ENCODE peak calls at places on chromosomes 4 and X, in six cellular contexts. R is prostate gland, O is BJ, W is heart left ventricle, A is left lung, E is body of pancreas. J is an unnamed sample. For H3K27me3, the result is how much of the 10 kb centered on the place peaks cover.

GRCh38 chr4:41632481-41633073 is 94.6 kb downstream of the LIMCH1 start:
- DNase-seq in E (no peak), R (no peak), A (no peak), W (no peak), O (no peak), J (no peak)

GRCh38 chr4:87122252-87122651 is 98.2 kb downstream of the KLHL8 start:
- DNase-seq in A (peak), O (no peak), R (peak), E (no peak), W (peak), J (no peak)

GRCh38 chr4:174134361-174134760 is 149.1 kb downstream of the FBXO8 start:
- DNase-seq in A (no peak), O (no peak), R (no peak), W (no peak), E (no peak), J (no peak)

GRCh38 chr4:11748169-11748872 is 319.6 kb upstream of the HS3ST1 start:
- DNase-seq in W (no peak), O (peak), A (no peak), E (no peak), R (no peak), J (no peak)

GRCh38 chrX:283115-283845 is 2.1 kb downstream of the PLCXD1 start:
- DNase-seq in E (peak), O (no peak), R (peak), A (peak), W (peak), J (peak)

GRCh38 chr4:121574618-121575017 is 122.2 kb downstream of the ANXA5 start:
- DNase-seq in O (no peak), R (no peak), E (no peak), W (no peak), A (no peak), J (no peak)

GRCh38 chr4:167831853-167832252 is 260.5 kb upstream of the ANXA10 start:
- DNase-seq in E (no peak), O (no peak), R (no peak), A (no peak), W (no peak), J (no peak)

GRCh38 chr4:53804719-53805118 is 213.4 kb upstream of the LNX1 start:
- DNase-seq in W (no peak), R (peak), E (peak), O (no peak), A (peak), J (peak)

GRCh38 chr4:73223258-73223651 is 35.3 kb downstream of the ANKRD17 start:
- DNase-seq in W (no peak), R (no peak), A (no peak), E (no peak), O (no peak), J (no peak)

GRCh38 chr4:16360694-16361262 is 134.5 kb upstream of the TAPT1 start:
- DNase-seq in R (no peak), A (no peak), O (no peak), E (no peak), W (no peak), J (no peak)

GRCh38 chr4:7909966-7910720 is 29.5 kb downstream of the AFAP1 start:
- DNase-seq in O (no peak), W (no peak), A (peak), E (no peak), R (no peak), J (no peak)

GRCh38 chr4:168712316-168712855 is 215.5 kb downstream of the PALLD start:
- DNase-seq in W (no peak), A (no peak), R (no peak), E (no peak), O (no peak), J (no peak)

GRCh38 chrX:69424161-69424560 is 80.0 kb upstream of the NALF2 start:
- DNase-seq in R (no peak), O (no peak), A (no peak), W (no peak), E (no peak), J (no peak)

GRCh38 chr4:28682872-28683271 is 1822.2 kb downstream of the STIM2 start:
- DNase-seq in O (no peak), E (no peak), W (no peak), R (no peak), A (no peak), J (no peak)

GRCh38 chrX:30961387-30961786 is 72.3 kb upstream of the TAB3 start:
- DNase-seq in E (no peak), W (no peak), O (no peak), R (no peak), A (no peak), J (no peak)

GRCh38 chr4:37836256-37836655 is 9.8 kb downstream of the PGM2 start:
- DNase-seq in W (no peak), R (no peak), E (no peak), A (no peak), O (no peak), J (no peak)

GRCh38 chr4:991451-992296 is 1.5 kb downstream of the SLC26A1 start:
- DNase-seq in O (no peak), W (peak), E (no peak), A (no peak), R (no peak), J (no peak)

GRCh38 chrX:5823861-5824260 is 404.8 kb downstream of the NLGN4X start:
- DNase-seq in E (no peak), R (no peak), A (no peak), O (no peak), W (no peak), J (no peak)

GRCh38 chr4:142434519-142435224 is 411.4 kb downstream of the INPP4B start:
- DNase-seq in O (no peak), R (no peak), W (no peak), E (no peak), A (no peak), J (no peak)

GRCh38 chr4:10460313-10461047 is 3.3 kb upstream of the ZNF518B start:
- DNase-seq in A (no peak), E (no peak), R (no peak), W (no peak), O (no peak), J (no peak)

GRCh38 chr4:10033191-10033881 is 12.0 kb upstream of the SLC2A9 start:
- DNase-seq in O (no peak), W (peak), R (no peak), E (no peak), A (no peak), J (no peak)

GRCh38 chr4:5050520-5050955 is 742 bp upstream of the STK32B start:
- DNase-seq in W (peak), R (peak), A (peak), E (peak), O (no peak), J (peak)

GRCh38 chr4:149029056-149029651 is 586.9 kb upstream of the NR3C2 start:
- DNase-seq in A (no peak), W (no peak), R (no peak), E (peak), O (no peak), J (no peak)

GRCh38 chr4:101864660-101865059 is 74.1 kb downstream of the BANK1 start:
- DNase-seq in A (no peak), W (no peak), R (no peak), O (no peak), E (no peak), J (no peak)

GRCh38 chrX:41029332-41029731 is 55.9 kb upstream of the USP9X start:
- DNase-seq in A (no peak), E (no peak), W (no peak), R (no peak), O (no peak), J (no peak)

GRCh38 chrX:24168807-24169206 is 19.3 kb downstream of the ZFX start:
- DNase-seq in O (no peak), R (no peak), A (no peak), W (no peak), E (no peak), J (peak)

GRCh38 chrX:130771648-130772312 is 131.2 kb downstream of the ENOX2 start:
- DNase-seq in W (no peak), R (no peak), A (no peak), E (no peak), O (no peak), J (no peak)

GRCh38 chr4:108117473-108118182 is 51.1 kb downstream of the LEF1 start:
- DNase-seq in A (no peak), R (no peak), O (no peak), W (peak), E (no peak), J (no peak)

GRCh38 chr4:23161787-23162186 is 469.1 kb downstream of the GBA3 start:
- DNase-seq in A (no peak), E (no peak), R (no peak), W (no peak), O (no peak), J (no peak)

GRCh38 chr4:144820115-144820514 is 174.2 kb downstream of the HHIP start:
- DNase-seq in E (no peak), A (no peak), W (no peak), O (peak), R (no peak), J (no peak)

GRCh38 chrX:112083624-112084326 is 1.2 kb upstream of the TRPC5 start:
- DNase-seq in A (no peak), W (no peak), E (no peak), R (no peak), O (no peak), J (no peak)

GRCh38 chr4:17981063-17981462 is 40.5 kb downstream of the LCORL start:
- DNase-seq in R (no peak), W (no peak), A (no peak), O (no peak), E (no peak), J (no peak)

GRCh38 chr4:174521800-174522182 is 497 bp downstream of the HPGD start:
- DNase-seq in E (no peak), W (no peak), R (peak), O (no peak), A (no peak), J (peak)

GRCh38 chr4:153111426-153112070 is 92.7 kb upstream of the TRIM2 start:
- DNase-seq in W (no peak), A (no peak), E (no peak), O (no peak), R (no peak), J (no peak)

GRCh38 chr4:6269651-6270511 is at the start of gene WFS1:
- DNase-seq in R (peak), W (peak), A (peak), E (peak), O (peak), J (peak)

GRCh38 chr4:153207561-153207960 is 3.3 kb downstream of the TRIM2 start:
- DNase-seq in O (no peak), A (no peak), R (no peak), E (peak), W (peak), J (no peak)

GRCh38 chrX:9873952-9874351 is 87.7 kb downstream of the SHROOM2 start:
- DNase-seq in O (no peak), R (peak), A (no peak), E (peak), W (no peak), J (peak)

GRCh38 chr4:129972257-129972656 is 876.3 kb downstream of the C4orf33 start:
- DNase-seq in O (no peak), R (no peak), W (no peak), E (no peak), A (no peak), J (no peak)

DNA sequence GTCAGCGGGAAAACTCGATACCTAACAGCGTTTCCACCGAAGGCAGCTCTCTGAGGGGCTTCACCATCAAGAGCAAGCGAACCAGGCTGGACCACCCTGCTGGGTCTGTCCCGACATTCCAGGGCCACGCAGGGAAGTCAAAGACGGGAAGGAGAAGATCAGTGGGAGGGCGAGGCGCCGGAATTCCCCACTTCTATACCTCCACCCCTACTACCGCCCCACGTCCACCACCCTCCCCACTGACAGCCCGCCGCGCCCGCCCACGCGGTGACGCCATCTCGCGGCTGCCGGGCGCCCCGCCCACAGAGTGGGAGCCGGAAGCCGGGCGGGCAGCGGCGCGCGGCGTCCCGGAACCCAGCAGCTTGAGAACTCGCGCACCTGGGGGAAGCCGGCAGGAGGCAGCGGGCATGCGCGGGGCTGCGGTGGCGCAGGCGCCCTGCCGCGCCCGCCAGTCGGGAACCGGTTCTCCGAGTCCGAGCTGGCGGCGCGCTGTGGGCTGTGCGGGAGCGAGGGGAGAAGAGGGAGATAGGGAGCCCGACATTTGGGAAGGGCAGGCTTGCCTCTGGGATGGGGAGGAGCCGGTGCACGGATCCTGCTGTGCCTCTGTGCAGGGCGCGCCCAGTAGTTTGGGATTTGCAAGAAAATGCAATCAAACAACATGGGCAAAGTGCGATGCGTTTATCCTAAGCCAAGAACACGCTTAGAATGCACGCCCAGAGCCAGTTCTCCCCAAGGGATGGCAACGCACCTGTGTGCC is 3.2 kb upstream of the STIM2 start:
- DNase-seq in E (peak), W (peak), R (peak), A (peak), O (no peak), J (peak)
- TF ChIP-seq CTCF in E (peak), W (no peak), R (no peak), A (no peak), O (no peak), J (no peak)

DNA sequence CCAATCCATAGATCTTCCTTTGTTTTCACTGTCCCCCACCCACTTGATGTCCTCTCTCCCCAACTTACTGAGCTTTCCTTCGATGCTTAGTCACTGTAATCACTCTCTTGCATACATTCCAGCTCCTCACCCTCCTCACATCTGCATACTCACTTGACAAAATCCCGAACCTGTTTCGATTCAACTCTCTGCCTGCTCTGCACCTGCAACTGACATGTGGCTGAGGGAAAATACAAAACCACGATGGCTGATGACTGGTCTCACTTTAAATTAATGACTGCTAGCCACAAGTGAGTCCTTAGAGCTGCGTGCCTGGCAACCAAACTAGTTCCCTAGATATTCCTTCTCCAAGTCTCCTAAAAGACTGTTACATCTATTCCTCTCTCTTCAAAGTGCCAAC is 70.4 kb upstream of the FHL1 start:
- DNase-seq in O (no peak), R (no peak), A (no peak), E (no peak), W (no peak), J (no peak)
- H3K27me3 ChIP-seq in O (under half), R (under half), A (under half), E (under half), W (under half), J (under half)

GRCh38 chrX:48714573-48714972 is 18.0 kb downstream of the SUV39H1 start:
- DNase-seq in R (no peak), A (no peak), O (no peak), W (no peak), E (no peak), J (no peak)
- H3K4me3 ChIP-seq in R (no peak), A (no peak), O (no peak), W (no peak), E (no peak), J (no peak)

GRCh38 chrX:153725039-153725831 is 579 bp downstream of the ABCD1 start:
- DNase-seq in W (no peak), E (no peak), O (no peak), A (no peak), R (no peak), J (peak)

GRCh38 chrX:153724252-153725038 is at the start of the genes ABCD1 and BCAP31:
- DNase-seq in A (peak), E (peak), W (peak), O (peak), R (peak), J (peak)

GRCh38 chrX:153722704-153723350 is 1.4 kb downstream of the BCAP31 start:
- DNase-seq in R (peak), E (peak), O (no peak), A (peak), W (no peak), J (no peak)

GRCh38 chrX:153725832-153726285 is 1.2 kb downstream of the ABCD1 start:
- DNase-seq in W (no peak), A (no peak), R (no peak), O (no peak), E (no peak), J (peak)

GRCh38 chrX:153723351-153724251 is 586 bp downstream of the BCAP31 start:
- DNase-seq in E (peak), O (no peak), W (no peak), A (no peak), R (peak), J (no peak)
- TF ChIP-seq CTCF in E (no peak), O (peak), W (no peak), A (no peak), R (peak), J (peak)

J was measured in GM06990.